ENCODE peak calls at places on chromosome 13, in six cellular contexts. T is mucosa of descending colon; B is T follicular helper cell; K is stimulated activated CD4-positive, alpha-beta T cell treated with anti-CD3 and anti-CD28 coated beads, Interleukin-1b, Interleukin-23, amount 100 ng/mL, for 1 hour; H is RCC 7860; U is IMR-90. A is an unnamed sample.

GRCh38 chr13:110646442-110647364 is 31.4 kb downstream of the NAXD start:
- DNase-seq in U (no peak), B (no peak), K (no peak), H (no peak), T (no peak), A (no peak)

GRCh38 chr13:30982506-30982905 is 50.0 kb downstream of the TEX26 start:
- DNase-seq in K (no peak), H (no peak), T (no peak), U (no peak), B (no peak), A (no peak)

GRCh38 chr13:107322228-107322627 is 754.3 kb upstream of the ARGLU1 start:
- DNase-seq in K (no peak), B (no peak), H (no peak), U (no peak), T (no peak), A (no peak)

GRCh38 chr13:46086985-46087384 is 17.8 kb downstream of the CPB2 start:
- DNase-seq in T (no peak), U (no peak), K (no peak), H (no peak), B (no peak), A (no peak)

GRCh38 chr13:106083620-106084350 is 451.7 kb downstream of the EFNB2 start:
- DNase-seq in K (no peak), B (no peak), U (peak), H (peak), T (no peak), A (peak)

GRCh38 chr13:30486230-30487074 is 20.7 kb upstream of the HMGB1 start:
- DNase-seq in U (no peak), K (no peak), B (no peak), T (no peak), H (no peak), A (no peak)

GRCh38 chr13:73922728-73923393 is 211.3 kb downstream of the KLF12 start:
- DNase-seq in H (no peak), B (no peak), T (no peak), K (no peak), U (peak), A (peak)

GRCh38 chr13:46961719-46962118 is 64.9 kb upstream of the HTR2A start:
- DNase-seq in K (no peak), B (no peak), H (peak), U (peak), T (no peak), A (peak)

GRCh38 chr13:44903596-44903995 is 85.7 kb downstream of the NUFIP1 start:
- DNase-seq in U (peak), T (peak), H (no peak), K (no peak), B (no peak), A (peak)